ENCODE peak calls at places on chromosomes 5 and 9, in five cellular contexts. H, Z, G, X and B are unnamed samples.

GRCh38 chr5:177555228-177555627 is 865 bp upstream of the FAM193B start:
- DNase-seq in H (no peak), Z (no peak), G (no peak), X (no peak), B (no peak)

GRCh38 chr5:57817001-57817453 is 334.4 kb upstream of the ACTBL2 start:
- DNase-seq in H (no peak), Z (peak; percentile 17), G (no peak), X (peak; percentile 29), B (no peak)

GRCh38 chr5:150626853-150627276 is 13.6 kb upstream of the SYNPO start:
- DNase-seq in H (no peak), Z (no peak), G (peak; percentile 66), X (peak; percentile 54), B (peak; percentile 70)

GRCh38 chr5:9787813-9788600 is 157.9 kb upstream of the TAS2R1 start:
- DNase-seq in H (no peak), Z (no peak), G (no peak), X (no peak), B (no peak)

GRCh38 chr9:36140086-36141084 is 3.9 kb downstream of the GLIPR2 start:
- DNase-seq in H (no peak), Z (no peak), G (no peak), X (no peak), B (no peak)

GRCh38 chr9:36187414-36187813 is 3.3 kb upstream of the CLTA start:
- DNase-seq in H (no peak), Z (no peak), G (no peak), X (peak; percentile 92), B (no peak)

GRCh38 chr5:6496207-6496584 is 47.5 kb downstream of the UBE2QL1 start:
- DNase-seq in H (no peak), Z (no peak), G (no peak), X (no peak), B (no peak)

GRCh38 chr9:14353222-14354056 is 39.5 kb upstream of the NFIB start:
- DNase-seq in H (peak; percentile 91), Z (peak; percentile 79), G (peak; percentile 93), X (peak; percentile 79), B (peak; percentile 92)

GRCh38 chr5:42811591-42812392 is at the start of gene SELENOP:
- DNase-seq in H (no peak), Z (no peak), G (peak; percentile 82), X (peak; percentile 19), B (no peak)

GRCh38 chr9:4193391-4193790 is 106.5 kb downstream of the GLIS3 start:
- DNase-seq in H (no peak), Z (no peak), G (no peak), X (no peak), B (no peak)

GRCh38 chr5:73816656-73817420 is 190.8 kb downstream of the ARHGEF28 start:
- DNase-seq in H (no peak), Z (no peak), G (no peak), X (peak; percentile 89), B (no peak)

GRCh38 chr5:157998021-157998504 is 139.1 kb upstream of the CLINT1 start:
- DNase-seq in H (no peak), Z (peak; percentile 8), G (no peak), X (peak; percentile 58), B (no peak)

GRCh38 chr5:78005021-78005785 is 229.1 kb upstream of the TBCA start:
- DNase-seq in H (no peak), Z (no peak), G (no peak), X (peak; percentile 72), B (no peak)

GRCh38 chr9:85041737-85042136 is 372.2 kb downstream of the NTRK2 start:
- DNase-seq in H (no peak), Z (no peak), G (no peak), X (no peak), B (no peak)

GRCh38 chr9:92589918-92590317 is 54.1 kb upstream of the ECM2 start:
- DNase-seq in H (no peak), Z (no peak), G (no peak), X (no peak), B (no peak)

GRCh38 chr5:149391524-149391923 is 12.4 kb upstream of the IL17B start:
- DNase-seq in H (no peak), Z (no peak), G (no peak), X (no peak), B (no peak)

GRCh38 chr5:81242906-81243436 is 9.8 kb downstream of the CKMT2 start:
- DNase-seq in H (no peak), Z (no peak), G (no peak), X (no peak), B (no peak)

GRCh38 chr9:97506787-97507186 is 5.3 kb downstream of the TMOD1 start:
- DNase-seq in H (no peak), Z (no peak), G (no peak), X (no peak), B (no peak)
- H3K4me1 ChIP-seq in H (peaks cover 16% of the 10 kb centered on the region), Z (peaks cover 7% of the 10 kb centered on the region), G (no peaks in the 10 kb centered on the region), X (no peaks in the 10 kb centered on the region), B (peaks cover 19% of the 10 kb centered on the region)

DNA sequence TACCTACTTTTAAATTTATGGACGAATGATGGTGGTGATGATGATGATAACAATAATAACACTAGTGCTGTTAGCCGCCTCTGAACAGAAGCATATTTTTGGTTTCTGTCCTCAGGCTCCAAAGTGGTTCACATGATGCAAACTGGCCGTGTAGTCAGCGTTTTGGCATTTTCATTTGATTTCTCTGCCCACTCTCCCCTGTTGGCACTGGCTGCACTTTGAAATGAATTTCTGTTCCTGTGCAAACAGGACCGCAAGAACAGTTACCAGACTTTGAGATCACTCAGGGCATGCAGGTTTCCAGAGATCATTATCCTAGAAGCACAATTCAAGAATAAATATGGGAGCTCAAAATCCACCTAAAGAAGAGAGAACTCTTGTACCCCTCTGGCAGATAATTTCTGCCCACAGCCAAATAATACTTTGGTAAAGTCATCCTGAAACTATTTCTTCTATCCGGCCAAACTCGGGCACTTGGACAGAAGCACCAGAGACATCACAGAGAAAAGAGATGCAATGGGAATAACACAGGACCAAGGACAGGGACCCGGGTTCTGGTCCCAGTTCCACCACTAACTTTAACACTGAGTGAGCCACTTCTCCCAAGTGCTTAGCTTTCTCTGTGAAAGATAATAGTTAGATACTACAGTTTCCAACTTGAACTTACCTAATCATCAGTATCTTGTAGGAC is 201.7 kb upstream of the PTGER4 start:
- DNase-seq in H (no peak), Z (no peak), G (no peak), X (peak; percentile 84), B (no peak)
- H3K4me3 ChIP-seq in H (no peak overlapping the region), Z (no peak overlapping the region), G (no peak overlapping the region), X (peak overlapping the region; percentile 17), B (no peak overlapping the region)

GRCh38 chr9:97605246-97605645 is 27.9 kb downstream of the TSTD2 start:
- DNase-seq in H (no peak), Z (no peak), G (no peak), X (no peak), B (no peak)
- H3K27ac ChIP-seq in H (no peak overlapping the region), Z (no peak overlapping the region), G (no peak overlapping the region), X (no peak overlapping the region), B (no peak overlapping the region)

DNA sequence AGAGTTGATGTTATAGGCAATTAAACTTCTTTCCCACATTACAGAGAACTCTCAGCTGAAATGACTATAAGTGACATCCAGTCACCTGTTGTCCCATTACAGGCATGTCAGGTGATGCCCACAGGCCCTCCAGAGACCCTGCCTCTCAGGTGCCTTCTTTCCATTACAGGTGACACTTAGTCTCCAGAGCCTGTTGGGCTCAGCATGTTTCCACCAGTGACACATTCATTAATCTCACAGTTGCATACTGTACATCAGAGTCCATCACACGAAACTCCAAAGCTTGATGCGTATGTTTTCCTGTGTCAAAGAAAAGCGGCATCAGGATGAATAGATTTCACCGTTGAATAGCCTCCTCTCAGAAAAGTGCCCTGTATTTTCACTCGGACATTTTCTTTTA is 14.6 kb downstream of the PRUNE2 start:
- DNase-seq in H (no peak), Z (no peak), G (no peak), X (no peak), B (no peak)
- H3K4me1 ChIP-seq in H (no peaks in the 10 kb centered on the region), Z (no peaks in the 10 kb centered on the region), G (no peaks in the 10 kb centered on the region), X (peaks cover 3% of the 10 kb centered on the region), B (no peaks in the 10 kb centered on the region)